ENCODE peak calls at places on chromosomes 2 and 18, in ten cellular contexts. B is spleen, J is HCT116, R is HL-60, G is vagina, U is HepG2, F is stomach, D is GM23338, L is SK-N-SH, A is K562. K is an unnamed sample.

GRCh38 chr2:144083211-144083610 is 436.7 kb downstream of the ZEB2 start:
- DNase-seq in B (no peak), J (no peak), R (no peak), G (no peak), U (no peak), F (no peak), D (no peak), L (no peak), A (no peak), K (no peak)

GRCh38 chr18:59268127-59268721 is 5.0 kb downstream of the RAX start:
- DNase-seq in B (peak), J (no peak), R (no peak), G (no peak), U (no peak), F (no peak), D (peak), L (peak), A (no peak), K (no peak)

GRCh38 chr2:204321910-204322765 is 223.1 kb upstream of the PARD3B start:
- DNase-seq in B (no peak), J (no peak), R (no peak), G (no peak), U (no peak), F (no peak), D (no peak), L (no peak), A (no peak), K (peak)

GRCh38 chr18:55607763-55608162 is 19.8 kb upstream of the TCF4 start:
- DNase-seq in B (no peak), J (no peak), R (no peak), G (no peak), U (no peak), F (no peak), D (no peak), L (no peak), A (no peak), K (no peak)

GRCh38 chr2:240640939-240641338 is 15.7 kb downstream of the GPR35 start:
- DNase-seq in B (no peak), J (peak), R (no peak), G (no peak), U (peak), F (peak), D (peak), L (peak), A (peak), K (no peak)

GRCh38 chr2:233801357-233802131 is 23.4 kb downstream of the MROH2A start:
- DNase-seq in B (peak), J (no peak), R (no peak), G (no peak), U (no peak), F (peak), D (no peak), L (no peak), A (peak), K (no peak)

GRCh38 chr18:36186461-36187137 is 698 bp upstream of the MOCOS start:
- DNase-seq in B (peak), J (no peak), R (no peak), G (no peak), U (peak), F (peak), D (peak), L (peak), A (peak), K (no peak)

GRCh38 chr2:179701524-179702110 is 159.8 kb downstream of the ZNF385B start:
- DNase-seq in B (no peak), J (no peak), R (no peak), G (no peak), U (no peak), F (no peak), D (no peak), L (no peak), A (no peak), K (no peak)

GRCh38 chr2:240306185-240306584 is 129.3 kb upstream of the GPC1 start:
- DNase-seq in B (no peak), J (no peak), R (no peak), G (no peak), U (no peak), F (peak), D (no peak), L (no peak), A (no peak), K (no peak)

GRCh38 chr2:220310326-220310936 is 683.0 kb downstream of the SLC4A3 start:
- DNase-seq in B (no peak), J (no peak), R (no peak), G (no peak), U (no peak), F (no peak), D (no peak), L (no peak), A (no peak), K (no peak)

GRCh38 chr2:239192975-239193374 is 207.8 kb downstream of the HDAC4 start:
- DNase-seq in B (no peak), J (no peak), R (no peak), G (no peak), U (no peak), F (no peak), D (no peak), L (no peak), A (no peak), K (no peak)

GRCh38 chr2:39659765-39660611 is 5.7 kb upstream of the TMEM178A start:
- DNase-seq in B (no peak), J (no peak), R (no peak), G (no peak), U (no peak), F (no peak), D (no peak), L (no peak), A (no peak), K (no peak)

GRCh38 chr2:142822190-142822589 is 55.3 kb upstream of the KYNU start:
- DNase-seq in B (no peak), J (no peak), R (no peak), G (no peak), U (no peak), F (no peak), D (no peak), L (no peak), A (no peak), K (no peak)

GRCh38 chr2:71505086-71505769 is 51.9 kb downstream of the DYSF start:
- DNase-seq in B (peak), J (no peak), R (no peak), G (no peak), U (no peak), F (no peak), D (no peak), L (peak), A (peak), K (no peak)

GRCh38 chr2:137806102-137806805 is 158.0 kb upstream of the HNMT start:
- DNase-seq in B (no peak), J (no peak), R (no peak), G (no peak), U (no peak), F (no peak), D (no peak), L (no peak), A (no peak), K (no peak)

GRCh38 chr2:71299507-71299906 is 32.1 kb upstream of the ZNF638 start:
- DNase-seq in B (no peak), J (no peak), R (no peak), G (no peak), U (peak), F (no peak), D (peak), L (peak), A (peak), K (no peak)

GRCh38 chr2:127106457-127106997 is 427 bp downstream of the BIN1 start:
- DNase-seq in B (peak), J (no peak), R (no peak), G (no peak), U (no peak), F (peak), D (peak), L (peak), A (no peak), K (no peak)

GRCh38 chr2:88815243-88816096 is 124.0 kb downstream of the RPIA start:
- DNase-seq in B (no peak), J (no peak), R (no peak), G (no peak), U (no peak), F (no peak), D (no peak), L (no peak), A (no peak), K (no peak)

GRCh38 chr2:166234112-166234846 is 106.5 kb upstream of the SCN1A start:
- DNase-seq in B (no peak), J (no peak), R (no peak), G (no peak), U (peak), F (no peak), D (no peak), L (no peak), A (no peak), K (no peak)

GRCh38 chr2:166242309-166242708 is 114.5 kb upstream of the SCN1A start:
- DNase-seq in B (no peak), J (no peak), R (no peak), G (no peak), U (no peak), F (no peak), D (no peak), L (no peak), A (no peak), K (no peak)

GRCh38 chr2:166240387-166241313 is 112.8 kb upstream of the SCN1A start:
- DNase-seq in B (no peak), J (no peak), R (no peak), G (no peak), U (no peak), F (no peak), D (no peak), L (no peak), A (no peak), K (no peak)

GRCh38 chr2:166238176-166238575 is 110.4 kb upstream of the SCN1A start:
- DNase-seq in B (no peak), J (no peak), R (no peak), G (no peak), U (no peak), F (no peak), D (no peak), L (no peak), A (no peak), K (no peak)

GRCh38 chr2:166239548-166239947 is 111.7 kb upstream of the SCN1A start:
- DNase-seq in B (no peak), J (no peak), R (no peak), G (no peak), U (no peak), F (no peak), D (no peak), L (no peak), A (peak), K (no peak)
- H3K27ac ChIP-seq in B (no peak), J (no peak), R (no peak), G (no peak), U (no peak), F (no peak), D (no peak), L (no peak), A (peak), K (no peak)

GRCh38 chr2:29254-29653 is 17.1 kb downstream of the FAM110C start:
- DNase-seq in B (no peak), J (no peak), R (no peak), G (no peak), U (no peak), F (no peak), D (no peak), L (no peak), A (no peak), K (no peak)

GRCh38 chr2:35846-36245 is 10.5 kb downstream of the FAM110C start:
- DNase-seq in B (no peak), J (no peak), R (no peak), G (no peak), U (no peak), F (peak), D (no peak), L (no peak), A (no peak), K (peak)

GRCh38 chr2:32068-32467 is 14.2 kb downstream of the FAM110C start:
- DNase-seq in B (no peak), J (no peak), R (no peak), G (no peak), U (no peak), F (no peak), D (no peak), L (no peak), A (no peak), K (no peak)

GRCh38 chr2:38155-38554 is 8.2 kb downstream of the FAM110C start:
- DNase-seq in B (no peak), J (peak), R (no peak), G (no peak), U (no peak), F (peak), D (no peak), L (no peak), A (no peak), K (no peak)

GRCh38 chr2:33620-34019 is 12.7 kb downstream of the FAM110C start:
- DNase-seq in B (no peak), J (peak), R (no peak), G (no peak), U (peak), F (peak), D (no peak), L (no peak), A (no peak), K (peak)
- TF ChIP-seq POLR2AphosphoS5 in B (no peak), J (peak), R (no peak), G (peak), U (no peak), F (peak), D (no peak), L (no peak), A (no peak), K (peak)

GRCh38 chr2:159615936-159616733 is at the start of gene BAZ2B:
- DNase-seq in B (no peak), J (peak), R (peak), G (no peak), U (peak), F (peak), D (peak), L (peak), A (peak), K (peak)
- TF ChIP-seq CTCF in B (no peak), J (no peak), R (no peak), G (no peak), U (peak), F (no peak), D (no peak), L (no peak), A (no peak), K (no peak)

DNA sequence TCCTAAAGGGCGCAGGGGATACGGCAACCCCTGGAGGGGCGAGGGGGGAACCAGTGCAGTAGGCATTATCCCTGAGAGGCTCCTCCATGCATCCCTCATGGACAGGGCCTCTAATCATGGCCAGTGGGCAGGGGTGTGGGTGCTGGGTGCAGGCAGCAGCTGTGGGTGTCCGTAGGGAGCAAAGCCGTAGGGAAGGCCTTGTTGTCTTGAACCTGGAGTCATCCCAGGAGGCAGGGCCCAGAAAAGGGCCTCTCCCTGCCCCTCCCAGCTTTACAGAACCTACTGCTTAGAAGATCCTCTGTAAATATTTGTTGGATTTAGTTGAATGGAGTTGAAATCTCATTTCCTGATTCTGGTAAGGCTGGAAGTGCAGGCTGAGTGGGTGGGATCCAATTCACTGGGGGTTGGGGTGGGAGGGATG is 207.0 kb upstream of the HAAO start:
- DNase-seq in B (peak), J (no peak), R (no peak), G (no peak), U (peak), F (peak), D (no peak), L (peak), A (no peak), K (peak)
- H3K27ac ChIP-seq in B (no peak), J (no peak), R (no peak), G (peak), U (peak), F (peak), D (no peak), L (no peak), A (no peak), K (peak)

GRCh38 chr2:168455692-168456525 is at the start of gene CERS6:
- DNase-seq in B (peak), J (peak), R (peak), G (no peak), U (peak), F (peak), D (peak), L (peak), A (peak), K (peak)
- TF ChIP-seq POLR2AphosphoS5 in B (peak), J (peak), R (peak), G (peak), U (peak), F (peak), D (peak), L (peak), A (peak), K (peak)

GRCh38 chr2:114937366-114937930 is 495.0 kb downstream of the DPP10 start:
- DNase-seq in B (no peak), J (no peak), R (no peak), G (no peak), U (no peak), F (no peak), D (no peak), L (no peak), A (no peak), K (no peak)
- TF ChIP-seq CTCF in B (no peak), J (no peak), R (no peak), G (no peak), U (no peak), F (no peak), D (no peak), L (no peak), A (no peak), K (no peak)

DNA sequence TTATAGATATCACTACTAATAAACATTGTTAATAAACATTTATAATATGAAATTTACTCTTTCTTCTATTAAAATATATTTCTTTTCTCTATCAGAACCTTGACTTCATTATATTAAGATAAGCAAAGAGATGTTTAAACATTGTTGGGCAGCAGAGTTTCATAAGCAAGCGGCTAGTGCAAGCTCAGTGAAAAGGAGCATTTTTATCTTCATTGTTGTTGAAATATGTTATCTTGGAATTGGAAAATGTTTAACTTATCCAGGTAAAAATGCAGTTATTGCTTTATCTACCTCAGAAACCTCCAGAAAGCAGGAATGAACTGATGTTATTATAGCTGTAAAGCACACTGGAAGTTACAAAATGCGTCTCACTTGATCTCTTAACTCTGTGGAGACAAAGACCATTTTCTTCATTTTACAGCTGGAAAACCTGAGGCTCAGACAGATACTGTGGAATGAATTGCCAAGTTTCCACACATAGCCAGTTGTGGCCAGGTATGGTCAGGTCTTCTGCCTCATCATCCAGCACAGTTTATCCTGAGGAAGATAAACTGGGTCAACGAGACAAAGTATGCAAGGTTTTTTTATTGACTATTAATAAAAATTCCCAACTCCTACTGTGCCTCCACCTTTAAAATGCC is 934.6 kb upstream of the FAM98A start:
- DNase-seq in B (no peak), J (no peak), R (no peak), G (no peak), U (no peak), F (no peak), D (no peak), L (no peak), A (no peak), K (no peak)
- H3K27ac ChIP-seq in B (no peak), J (no peak), R (no peak), G (no peak), U (no peak), F (no peak), D (no peak), L (no peak), A (no peak), K (no peak)